ENCODE peak calls at places on chromosome 11, in seven cellular contexts. G, P, C, W, V, J and A are unnamed samples.
A peak's percentile ranks its signal among the peaks of the same experiment; 100 is the strongest.

GRCh38 chr11:106369224-106369623 is 291.8 kb downstream of the AASDHPPT start:
- DNase-seq in G (no peak), P (no peak), C (no peak), W (no peak), V (no peak), J (no peak), A (no peak)

GRCh38 chr11:61531033-61531432 is 22.5 kb downstream of the LRRC10B start:
- DNase-seq in G (no peak), P (no peak), C (peak; percentile 85), W (no peak), V (no peak), J (no peak), A (no peak)

GRCh38 chr11:2091112-2091746 is 48.0 kb downstream of the IGF2 start:
- DNase-seq in G (no peak), P (no peak), C (no peak), W (no peak), V (no peak), J (no peak), A (no peak)

GRCh38 chr11:32333335-32333991 is 101.9 kb downstream of the WT1 start:
- DNase-seq in G (peak; percentile 50), P (peak; percentile 23), C (no peak), W (peak; percentile 68), V (peak; percentile 51), J (peak; percentile 42), A (no peak)

GRCh38 chr11:8329336-8329735 is 65.7 kb upstream of the LMO1 start:
- DNase-seq in G (no peak), P (no peak), C (no peak), W (no peak), V (no peak), J (no peak), A (no peak)

GRCh38 chr11:112270551-112271180 is 10.0 kb upstream of the PLET1 start:
- DNase-seq in G (no peak), P (no peak), C (no peak), W (no peak), V (no peak), J (no peak), A (no peak)

GRCh38 chr11:27263046-27263445 is 100.0 kb downstream of the CCDC34 start:
- DNase-seq in G (no peak), P (no peak), C (no peak), W (no peak), V (no peak), J (no peak), A (no peak)

GRCh38 chr11:119316017-119316728 is 757 bp downstream of the MCAM start:
- DNase-seq in G (peak; percentile 72), P (peak; percentile 67), C (peak; percentile 46), W (peak; percentile 76), V (no peak), J (peak; percentile 64), A (no peak)

GRCh38 chr11:110984147-110984546 is 261.4 kb upstream of the POU2AF2 start:
- DNase-seq in G (no peak), P (peak; percentile 72), C (no peak), W (no peak), V (no peak), J (no peak), A (no peak)

GRCh38 chr11:8192016-8192895 is 23.4 kb upstream of the RIC3 start:
- DNase-seq in G (peak; percentile 46), P (peak; percentile 69), C (peak; percentile 82), W (peak; percentile 65), V (peak; percentile 58), J (peak; percentile 46), A (peak; percentile 54)

GRCh38 chr11:61912530-61912898 is 4.9 kb downstream of the RAB3IL1 start:
- DNase-seq in G (no peak), P (no peak), C (no peak), W (no peak), V (no peak), J (peak; percentile 25), A (no peak)

GRCh38 chr11:124150684-124151083 is 32.5 kb upstream of the OR10D3 start:
- DNase-seq in G (no peak), P (no peak), C (no peak), W (no peak), V (no peak), J (no peak), A (no peak)

GRCh38 chr11:110301032-110301431 is 4.6 kb upstream of the RDX start:
- DNase-seq in G (no peak), P (no peak), C (no peak), W (no peak), V (no peak), J (no peak), A (no peak)

GRCh38 chr11:6404341-6405038 is 14.2 kb downstream of the SMPD1 start:
- DNase-seq in G (no peak), P (no peak), C (no peak), W (no peak), V (no peak), J (no peak), A (no peak)

GRCh38 chr11:16111690-16112089 is 244.7 kb downstream of the SOX6 start:
- DNase-seq in G (no peak), P (no peak), C (peak; percentile 75), W (no peak), V (no peak), J (no peak), A (no peak)

GRCh38 chr11:119484741-119485605 is 62.0 kb upstream of the THY1 start:
- DNase-seq in G (no peak), P (no peak), C (no peak), W (no peak), V (no peak), J (no peak), A (no peak)

GRCh38 chr11:20278727-20279126 is 84.8 kb upstream of the HTATIP2 start:
- DNase-seq in G (no peak), P (no peak), C (no peak), W (no peak), V (no peak), J (no peak), A (peak; percentile 26)

GRCh38 chr11:116224154-116224888 is 548.5 kb downstream of the BUD13 start:
- DNase-seq in G (no peak), P (peak; percentile 51), C (peak; percentile 50), W (no peak), V (peak; percentile 45), J (no peak), A (peak; percentile 34)

GRCh38 chr11:74276581-74276980 is 34.9 kb downstream of the P4HA3 start:
- DNase-seq in G (no peak), P (no peak), C (no peak), W (no peak), V (no peak), J (no peak), A (no peak)

GRCh38 chr11:47409440-47410403 is 1.3 kb downstream of the SLC39A13 start:
- DNase-seq in G (no peak), P (peak; percentile 58), C (no peak), W (no peak), V (no peak), J (no peak), A (no peak)

GRCh38 chr11:47106839-47107520 is 69.7 kb downstream of the ARFGAP2 start:
- DNase-seq in G (no peak), P (no peak), C (no peak), W (no peak), V (no peak), J (no peak), A (no peak)

GRCh38 chr11:69320756-69321741 is 27.1 kb downstream of the MYEOV start:
- DNase-seq in G (no peak), P (peak; percentile 80), C (peak; percentile 57), W (no peak), V (no peak), J (no peak), A (no peak)

GRCh38 chr11:118921121-118921928 is 4.4 kb downstream of the BCL9L start:
- DNase-seq in G (no peak), P (peak; percentile 77), C (no peak), W (peak; percentile 88), V (no peak), J (peak; percentile 68), A (peak; percentile 62)

GRCh38 chr11:45024846-45025623 is 74.4 kb upstream of the TP53I11 start:
- DNase-seq in G (no peak), P (no peak), C (no peak), W (no peak), V (no peak), J (no peak), A (no peak)
- H3K4me1 ChIP-seq in G (peaks cover 66% of the 10 kb centered on the region), P (no peaks in the 10 kb centered on the region), C (no peaks in the 10 kb centered on the region), W (peaks cover 31% of the 10 kb centered on the region), V (no peaks in the 10 kb centered on the region), J (peaks cover 68% of the 10 kb centered on the region), A (no peaks in the 10 kb centered on the region)

GRCh38 chr11:45930951-45931563 is 8.6 kb downstream of the LARGE2 start:
- DNase-seq in G (no peak), P (no peak), C (no peak), W (no peak), V (peak; percentile 86), J (peak; percentile 6), A (no peak)
- H3K4me1 ChIP-seq in G (peaks cover 14% of the 10 kb centered on the region), P (peaks cover 7% of the 10 kb centered on the region), C (peaks cover 6% of the 10 kb centered on the region), W (no peaks in the 10 kb centered on the region), V (peaks cover 16% of the 10 kb centered on the region), J (peaks cover 22% of the 10 kb centered on the region), A (no peaks in the 10 kb centered on the region)

GRCh38 chr11:12163181-12163841 is 52.9 kb downstream of the MICAL2 start:
- DNase-seq in G (peak; percentile 58), P (peak; percentile 46), C (peak; percentile 92), W (no peak), V (no peak), J (peak; percentile 73), A (no peak)

GRCh38 chr11:12162652-12163051 is 52.3 kb downstream of the MICAL2 start:
- DNase-seq in G (no peak), P (no peak), C (no peak), W (no peak), V (no peak), J (no peak), A (no peak)

GRCh38 chr11:12161137-12161536 is 50.7 kb downstream of the MICAL2 start:
- DNase-seq in G (no peak), P (no peak), C (no peak), W (no peak), V (no peak), J (no peak), A (no peak)

GRCh38 chr11:12160680-12161079 is 50.3 kb downstream of the MICAL2 start:
- DNase-seq in G (no peak), P (no peak), C (peak; percentile 49), W (no peak), V (no peak), J (no peak), A (peak; percentile 83)

DNA sequence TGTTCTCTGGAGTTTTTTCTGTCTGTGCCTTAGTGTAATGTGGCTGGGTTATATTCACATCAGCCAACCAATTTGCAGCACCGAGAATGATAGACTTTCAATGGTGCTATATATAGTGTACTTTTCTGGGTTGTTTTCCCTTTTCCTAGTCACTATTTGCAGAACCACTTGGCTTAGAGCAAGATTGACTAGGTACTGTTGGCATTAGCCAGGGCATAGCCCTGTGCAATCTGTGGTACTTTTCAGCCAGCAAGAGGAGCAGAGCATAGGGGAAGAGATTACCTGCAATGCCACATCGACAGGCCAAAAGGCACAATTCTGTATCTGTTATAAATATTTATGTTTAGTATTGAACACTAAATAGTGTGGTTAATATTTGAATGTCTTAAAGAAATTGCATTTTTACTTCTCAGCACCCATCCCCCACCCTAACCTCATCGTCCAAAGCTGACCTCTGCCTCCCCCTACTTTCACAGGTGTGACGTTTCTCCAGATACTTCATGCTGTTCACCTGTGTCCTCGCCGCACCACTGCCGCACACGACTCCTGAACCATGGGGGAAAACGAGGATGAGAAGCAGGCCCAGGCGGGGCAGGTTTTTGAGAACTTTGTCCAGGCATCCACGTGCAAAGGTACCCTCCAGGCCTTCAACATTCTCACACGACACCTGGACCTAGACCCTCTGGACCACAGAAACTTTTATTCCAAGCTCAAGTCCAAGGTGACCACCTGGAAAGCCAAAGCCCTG is 51.4 kb downstream of the MICAL2 start:
- DNase-seq in G (no peak), P (no peak), C (no peak), W (no peak), V (no peak), J (no peak), A (no peak)
- H3K4me1 ChIP-seq in G (peaks cover 100% of the 10 kb centered on the region), P (peaks cover 64% of the 10 kb centered on the region), C (peaks cover 52% of the 10 kb centered on the region), W (peaks cover 38% of the 10 kb centered on the region), V (no peaks in the 10 kb centered on the region), J (peaks cover 97% of the 10 kb centered on the region), A (peaks cover 19% of the 10 kb centered on the region)

GRCh38 chr11:65425105-65425970 is 2.7 kb downstream of the NEAT1 start:
- DNase-seq in G (no peak), P (peak; percentile 77), C (no peak), W (no peak), V (no peak), J (peak; percentile 12), A (peak; percentile 65)
- H3K4me1 ChIP-seq in G (peaks cover 48% of the 10 kb centered on the region), P (peaks cover 37% of the 10 kb centered on the region), C (peaks cover 18% of the 10 kb centered on the region), W (peaks cover 17% of the 10 kb centered on the region), V (peaks cover 6% of the 10 kb centered on the region), J (peaks cover 86% of the 10 kb centered on the region), A (peaks cover 50% of the 10 kb centered on the region)